ENCODE peak calls at places on chromosome 20, in five cellular contexts. R is amygdala; O is activated naive CD4-positive, alpha-beta T cell; M is T-cell; Z is amniotic stem cell. T is an unnamed sample.

GRCh38 chr20:10648651-10649050 is 25.1 kb downstream of the JAG1 start:
- DNase-seq in Z (peak; percentile 93), O (no peak), R (no peak), M (no peak), T (no peak)

GRCh38 chr20:44362466-44362940 is 7.0 kb downstream of the HNF4A start:
- DNase-seq in O (no peak), M (no peak), Z (no peak), R (no peak), T (no peak)

GRCh38 chr20:4135385-4136077 is 120.2 kb upstream of the RNF24 start:
- DNase-seq in R (no peak), O (no peak), Z (peak; percentile 96), M (no peak), T (peak; percentile 92)

GRCh38 chr20:56437196-56437960 is 25.3 kb downstream of the CASS4 start:
- DNase-seq in Z (no peak), R (no peak), M (no peak), O (no peak), T (no peak)

GRCh38 chr20:1863296-1863695 is 31.9 kb upstream of the SIRPA start:
- DNase-seq in M (no peak), O (no peak), R (no peak), Z (no peak), T (no peak)

GRCh38 chr20:32638848-32639247 is 34.9 kb downstream of the C20orf203 start:
- DNase-seq in Z (no peak), M (no peak), R (no peak), O (no peak), T (no peak)

GRCh38 chr20:63529180-63529860 is 7.9 kb downstream of the PTK6 start:
- DNase-seq in O (no peak), M (no peak), R (no peak), Z (no peak), T (no peak)

GRCh38 chr20:57076202-57076651 is 190.2 kb downstream of the BMP7 start:
- DNase-seq in Z (no peak), R (no peak), O (no peak), M (no peak), T (no peak)

GRCh38 chr20:31977080-31977479 is 9.1 kb downstream of the XKR7 start:
- DNase-seq in O (no peak), R (no peak), Z (no peak), M (no peak), T (no peak)

GRCh38 chr20:32252189-32252588 is 25.3 kb upstream of the KIF3B start:
- DNase-seq in Z (no peak), O (peak; percentile 14), M (peak; percentile 47), R (no peak), T (no peak)

GRCh38 chr20:23048283-23049200 is 930 bp downstream of the THBD start:
- DNase-seq in O (no peak), Z (peak; percentile 7), R (no peak), M (peak; percentile 17), T (no peak)

GRCh38 chr20:56748476-56749377 is 119.6 kb downstream of the TFAP2C start:
- DNase-seq in O (no peak), Z (no peak), M (no peak), R (no peak), T (no peak)

GRCh38 chr20:56592817-56593216 is 36.3 kb upstream of the TFAP2C start:
- DNase-seq in Z (no peak), R (no peak), M (no peak), O (no peak), T (no peak)

GRCh38 chr20:1900321-1900791 is 5.1 kb downstream of the SIRPA start:
- DNase-seq in R (peak; percentile 41), O (no peak), Z (peak; percentile 33), M (no peak), T (no peak)

GRCh38 chr20:7723284-7723683 is 217.0 kb downstream of the HAO1 start:
- DNase-seq in M (no peak), R (no peak), Z (no peak), O (no peak), T (no peak)

GRCh38 chr20:24814556-24815195 is 134.4 kb upstream of the CST7 start:
- DNase-seq in O (no peak), M (no peak), Z (no peak), R (no peak), T (no peak)

GRCh38 chr20:4684837-4685413 is 36.8 kb upstream of the PRND start:
- DNase-seq in O (no peak), Z (no peak), R (no peak), M (no peak), T (no peak)

GRCh38 chr20:25058051-25058796 is at the start of gene ACSS1:
- DNase-seq in O (peak; percentile 47), Z (no peak), R (peak; percentile 58), M (peak; percentile 77), T (no peak)

GRCh38 chr20:49583669-49584417 is 15.9 kb upstream of the PTGIS start:
- DNase-seq in O (no peak), Z (peak; percentile 59), R (no peak), M (no peak), T (peak; percentile 77)

GRCh38 chr20:5989539-5989938 is 39.1 kb downstream of the MCM8 start:
- DNase-seq in M (no peak), O (no peak), R (no peak), Z (no peak), T (no peak)

GRCh38 chr20:10577648-10578047 is 96.2 kb downstream of the JAG1 start:
- DNase-seq in Z (no peak), M (no peak), R (no peak), O (no peak), T (no peak)

GRCh38 chr20:61966492-61967244 is 99.0 kb downstream of the TAF4 start:
- DNase-seq in O (no peak), M (no peak), Z (no peak), R (no peak), T (no peak)

GRCh38 chr20:45104786-45105185 is 3.9 kb upstream of the KCNS1 start:
- DNase-seq in Z (no peak), O (no peak), R (no peak), M (no peak), T (peak; percentile 55)

GRCh38 chr20:4183361-4183760 is 168.0 kb upstream of the RNF24 start:
- DNase-seq in O (no peak), M (no peak), R (no peak), Z (no peak), T (no peak)

GRCh38 chr20:43096471-43096870 is 93.2 kb downstream of the PTPRT start:
- DNase-seq in Z (no peak), R (peak; percentile 75), M (no peak), O (no peak), T (no peak)